ENCODE peak calls at places on chromosomes 7 and 10, in seven cellular contexts. Z is stomach, J is tibial nerve, D is thyroid gland, Y is transverse colon, B is upper lobe of left lung, A is NB4. U is an unnamed sample.

GRCh38 chr7:8443871-8444756 is 10.7 kb downstream of the NXPH1 start:
- DNase-seq in B (peak), A (no peak), D (no peak), Y (no peak), Z (no peak), J (no peak), U (no peak)

GRCh38 chr10:1133495-1134045 is 77.4 kb downstream of the WDR37 start:
- DNase-seq in D (no peak), J (no peak), Y (no peak), Z (no peak), B (no peak), A (no peak), U (no peak)

GRCh38 chr10:119403927-119404326 is 138.6 kb downstream of the RGS10 start:
- DNase-seq in Z (no peak), J (no peak), D (no peak), Y (no peak), B (no peak), A (no peak), U (no peak)

GRCh38 chr10:28566458-28566857 is 33.5 kb downstream of the WAC start:
- DNase-seq in D (no peak), B (no peak), Y (no peak), Z (no peak), A (no peak), J (no peak), U (no peak)

GRCh38 chr7:57769131-57769530 is 319.2 kb downstream of the ZNF716 start:
- DNase-seq in A (no peak), D (no peak), Z (no peak), Y (no peak), B (no peak), J (no peak), U (no peak)

GRCh38 chr10:126240483-126240882 is 147.8 kb downstream of the ADAM12 start:
- DNase-seq in J (no peak), Z (no peak), Y (no peak), A (no peak), B (no peak), D (peak), U (no peak)

GRCh38 chr7:63789378-63790176 is 209.1 kb upstream of the ZNF722 start:
- DNase-seq in J (no peak), B (peak), A (no peak), Y (no peak), D (peak), Z (no peak), U (no peak)

GRCh38 chr7:52500796-52501195 is 534.6 kb upstream of the POM121L12 start:
- DNase-seq in A (no peak), D (no peak), B (no peak), Z (no peak), Y (no peak), J (no peak), U (no peak)

GRCh38 chr7:154903083-154903731 is 99.7 kb downstream of the PAXIP1 start:
- DNase-seq in Y (no peak), Z (peak), J (no peak), D (no peak), A (no peak), B (no peak), U (peak)

GRCh38 chr7:1557771-1558170 is 1.8 kb upstream of the TMEM184A start:
- DNase-seq in D (no peak), A (no peak), J (no peak), Y (no peak), Z (no peak), B (peak), U (no peak)

GRCh38 chr7:151351967-151352366 is 10.4 kb downstream of the NUB1 start:
- DNase-seq in A (no peak), B (no peak), Y (no peak), J (no peak), D (no peak), Z (no peak), U (no peak)

GRCh38 chr10:107579970-107580369 is 415.5 kb upstream of the SORCS1 start:
- DNase-seq in B (no peak), Y (no peak), D (no peak), Z (no peak), A (no peak), J (no peak), U (no peak)

GRCh38 chr7:74325230-74325565 is 36.0 kb downstream of the CLIP2 start:
- DNase-seq in B (no peak), J (no peak), Z (no peak), A (no peak), Y (peak), D (no peak), U (no peak)

GRCh38 chr7:12715372-12716133 is 28.1 kb downstream of the ARL4A start:
- DNase-seq in A (peak), D (peak), J (no peak), B (no peak), Y (peak), Z (peak), U (peak)

GRCh38 chr7:44388089-44388970 is 62.9 kb upstream of the CAMK2B start:
- DNase-seq in Z (peak), B (no peak), J (no peak), A (no peak), Y (no peak), D (no peak), U (no peak)

GRCh38 chr7:8147004-8147403 is 115.0 kb downstream of the ICA1 start:
- DNase-seq in Y (no peak), A (no peak), J (no peak), D (no peak), B (no peak), Z (no peak), U (no peak)

GRCh38 chr7:142499641-142500040 is 241.8 kb upstream of the PRSS58 start:
- DNase-seq in Z (no peak), A (no peak), D (no peak), Y (no peak), B (no peak), J (no peak), U (no peak)

GRCh38 chr7:1103009-1103788 is 15.3 kb downstream of the GPER1 start:
- DNase-seq in A (no peak), D (no peak), B (no peak), Z (no peak), J (no peak), Y (no peak), U (no peak)

GRCh38 chr7:21543528-21544302 is 876 bp downstream of the DNAH11 start:
- DNase-seq in D (peak), Z (no peak), B (no peak), A (no peak), J (no peak), Y (no peak), U (no peak)

GRCh38 chr10:104350146-104350635 is 3.4 kb upstream of the CFAP58 start:
- DNase-seq in D (no peak), Z (no peak), B (no peak), J (no peak), Y (no peak), A (peak), U (no peak)

GRCh38 chr10:32646535-32646934 is 200.6 kb downstream of the CCDC7 start:
- DNase-seq in J (no peak), B (no peak), Z (no peak), Y (no peak), A (no peak), D (no peak), U (no peak)

GRCh38 chr10:96400465-96400864 is 41.7 kb upstream of the OPALIN start:
- DNase-seq in D (no peak), J (no peak), A (no peak), B (no peak), Y (no peak), Z (no peak), U (no peak)

GRCh38 chr10:68826764-68827591 is at the start of gene STOX1:
- DNase-seq in A (peak), D (peak), Z (peak), J (no peak), B (peak), Y (peak), U (peak)

GRCh38 chr10:28969413-28969812 is 292.1 kb downstream of the BAMBI start:
- DNase-seq in J (no peak), Y (no peak), Z (no peak), B (no peak), D (no peak), A (no peak), U (no peak)

GRCh38 chr7:91468231-91468630 is 204.0 kb downstream of the FZD1 start:
- DNase-seq in J (no peak), A (no peak), D (no peak), Z (no peak), Y (no peak), B (no peak), U (no peak)

GRCh38 chr7:66668112-66668511 is 39.4 kb downstream of the KCTD7 start:
- DNase-seq in Z (no peak), B (no peak), J (no peak), A (no peak), D (no peak), Y (no peak), U (no peak)

GRCh38 chr10:68156373-68157185 is 47.3 kb downstream of the MYPN start:
- DNase-seq in J (peak), A (peak), Y (peak), D (peak), B (no peak), Z (peak), U (peak)

GRCh38 chr10:5484205-5484604 is 15.2 kb downstream of the CALML5 start:
- DNase-seq in D (no peak), Y (no peak), A (no peak), J (no peak), B (no peak), Z (no peak), U (peak)

GRCh38 chr10:89481662-89482061 is 53.7 kb downstream of the SLC16A12 start:
- DNase-seq in Z (no peak), D (no peak), B (no peak), Y (no peak), J (no peak), A (no peak), U (no peak)

GRCh38 chr7:22657479-22657878 is 69.5 kb upstream of the IL6 start:
- DNase-seq in Z (no peak), A (no peak), B (no peak), D (no peak), Y (no peak), J (no peak), U (no peak)

GRCh38 chr7:157255201-157255606 is 81.6 kb upstream of the DNAJB6 start:
- DNase-seq in B (no peak), D (no peak), A (no peak), J (no peak), Z (no peak), Y (no peak), U (no peak)

GRCh38 chr7:108456845-108457540 is 757 bp upstream of the NRCAM start:
- DNase-seq in J (no peak), B (no peak), D (no peak), Z (no peak), Y (no peak), A (no peak), U (no peak)

GRCh38 chr10:107340345-107340744 is 175.8 kb upstream of the SORCS1 start:
- DNase-seq in A (peak), Y (no peak), J (no peak), D (no peak), B (no peak), Z (no peak), U (no peak)

GRCh38 chr10:78927257-78927995 is 141.3 kb upstream of the ZMIZ1 start:
- DNase-seq in A (no peak), Z (peak), J (no peak), D (no peak), B (no peak), Y (no peak), U (no peak)

DNA sequence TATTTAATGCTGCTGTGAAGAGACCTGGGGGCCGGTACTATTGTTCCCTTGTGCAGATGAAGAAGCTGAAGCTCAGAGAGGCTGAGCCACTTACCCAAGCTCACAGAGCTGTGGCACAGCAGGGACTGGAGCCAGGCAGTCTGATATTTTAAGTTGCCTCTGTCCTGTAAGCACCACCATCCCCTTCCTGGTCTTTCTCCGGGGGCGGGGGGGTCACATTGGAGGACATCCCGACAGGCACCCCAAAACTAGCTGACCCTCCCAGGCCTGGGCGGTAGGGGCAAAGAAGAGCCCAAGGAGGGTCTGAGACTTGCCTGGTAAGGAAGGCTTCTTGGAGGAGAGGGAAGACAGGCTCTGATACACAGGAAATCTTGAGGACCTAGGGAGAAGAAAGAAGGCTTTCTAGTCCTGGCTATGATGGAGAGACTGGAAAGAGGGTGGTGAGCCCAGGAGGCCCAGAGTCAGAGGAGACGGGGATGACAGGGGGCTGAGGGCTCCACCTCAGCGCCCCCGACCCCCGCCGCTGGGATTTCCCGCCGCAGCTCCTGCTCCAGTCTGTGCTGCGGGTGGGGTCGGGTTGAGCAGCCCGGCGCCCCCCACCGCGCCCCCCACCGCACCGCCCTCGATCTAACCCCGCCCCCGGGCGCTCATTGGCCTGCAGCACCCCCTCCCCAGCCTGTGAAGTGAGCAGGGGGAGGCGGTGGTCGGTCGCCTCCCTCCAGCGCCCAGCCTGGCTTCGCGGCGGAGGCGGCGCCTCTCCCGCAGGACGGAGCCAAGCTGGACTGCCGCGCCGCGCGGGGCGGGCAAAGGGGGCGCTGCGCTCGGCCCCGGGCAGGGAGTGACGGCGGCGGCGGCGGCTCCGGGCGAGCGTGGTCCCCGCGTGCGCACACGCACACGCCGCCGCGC is at the start of gene ADCYAP1R1:
- DNase-seq in Z (no peak), B (peak), D (no peak), J (no peak), A (no peak), Y (no peak), U (peak)
- TF ChIP-seq POLR2A in Z (no peak), B (no peak), D (no peak), J (no peak), A (no peak), Y (no peak), U (no peak)

DNA sequence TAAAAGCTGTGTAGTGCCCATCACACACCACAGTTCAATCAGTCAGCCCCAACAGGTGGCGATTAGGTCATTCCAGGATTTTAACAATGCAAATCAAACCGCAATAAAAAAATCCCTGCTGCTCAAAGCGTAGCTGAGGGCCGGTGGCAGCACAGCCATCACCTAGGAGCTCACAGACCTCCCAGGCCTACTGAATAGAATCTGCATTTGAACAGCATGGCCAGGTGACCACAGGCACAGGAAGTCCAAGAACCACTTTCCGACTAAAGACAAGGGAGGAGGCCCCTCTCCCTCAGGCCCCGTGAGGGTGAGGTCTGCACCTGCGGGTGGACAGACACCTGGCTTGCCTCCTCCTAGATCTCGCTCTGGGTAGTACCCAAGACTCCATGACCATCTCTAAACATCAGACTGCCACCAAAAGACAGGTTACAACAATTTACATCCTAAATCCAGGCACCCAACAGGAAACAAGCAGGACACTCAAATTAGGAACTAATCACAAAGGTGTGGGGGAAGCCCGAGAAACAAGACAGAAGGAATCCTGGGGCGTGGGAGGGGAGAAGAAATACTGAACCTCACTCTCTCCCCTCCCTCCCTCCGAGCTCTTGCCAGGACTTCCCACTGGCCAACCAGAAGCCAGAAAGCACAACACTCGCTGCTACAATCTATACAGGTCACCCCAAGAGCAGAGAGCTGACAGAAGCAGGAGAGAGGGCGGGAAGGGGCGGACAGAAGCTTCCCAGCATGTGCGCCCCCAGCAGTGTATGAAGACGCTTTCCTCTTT is 19.2 kb downstream of the GNA12 start:
- DNase-seq in D (no peak), B (no peak), Y (no peak), Z (no peak), A (no peak), J (no peak), U (peak)
- TF ChIP-seq POLR2A in D (no peak), B (no peak), Y (no peak), Z (no peak), A (no peak), J (no peak), U (no peak)

GRCh38 chr7:5557920-5558401 is 134.3 kb upstream of the TNRC18 start:
- DNase-seq in Y (peak), A (no peak), B (peak), D (peak), Z (peak), J (peak), U (peak)
- TF ChIP-seq POLR2A in Y (peak), A (no peak), B (no peak), D (peak), Z (no peak), J (no peak), U (no peak)

GRCh38 chr10:3106908-3107425 is 39.6 kb downstream of the PFKP start:
- DNase-seq in A (no peak), Y (no peak), B (no peak), Z (no peak), J (no peak), D (no peak), U (no peak)

GRCh38 chr10:3105905-3106304 is 38.6 kb downstream of the PFKP start:
- DNase-seq in Y (no peak), J (no peak), B (peak), A (no peak), Z (no peak), D (no peak), U (no peak)

GRCh38 chr10:3108575-3109105 is 41.3 kb downstream of the PFKP start:
- DNase-seq in Z (no peak), Y (no peak), A (no peak), D (no peak), B (no peak), J (no peak), U (no peak)

GRCh38 chr10:3108033-3108432 is 40.7 kb downstream of the PFKP start:
- DNase-seq in J (no peak), B (no peak), Z (no peak), D (no peak), Y (no peak), A (no peak), U (no peak)

DNA sequence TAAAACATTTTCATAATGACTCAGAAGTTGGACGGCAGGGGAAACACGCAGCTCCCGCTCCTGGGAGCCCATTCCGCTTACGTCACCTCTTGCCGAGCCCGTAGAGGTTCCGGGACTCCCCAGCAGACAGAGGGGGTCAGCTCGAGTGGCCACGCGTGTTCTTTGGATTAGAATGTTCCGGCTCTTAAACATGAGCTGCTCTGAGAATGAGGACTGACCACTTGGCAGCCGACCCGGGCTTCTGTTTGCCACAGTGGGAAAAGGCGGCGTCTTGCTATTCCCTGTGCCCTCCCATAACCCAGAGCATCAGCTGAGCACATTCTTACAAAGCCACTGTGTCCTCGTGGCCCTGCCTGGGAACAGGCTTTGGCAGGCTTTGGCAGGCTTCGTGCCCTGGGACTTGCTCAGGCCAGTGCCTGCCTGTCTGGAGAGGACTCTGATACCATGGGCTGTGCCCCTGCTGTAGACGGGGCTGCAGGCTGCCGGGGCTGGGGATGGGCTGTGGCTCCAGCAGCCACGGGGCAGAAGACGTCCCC is 40.1 kb downstream of the PFKP start:
- DNase-seq in Z (no peak), Y (peak), D (peak), B (no peak), A (no peak), J (peak), U (peak)
- TF ChIP-seq POLR2A in Z (no peak), Y (no peak), D (no peak), B (no peak), A (no peak), J (no peak), U (no peak)

DNA sequence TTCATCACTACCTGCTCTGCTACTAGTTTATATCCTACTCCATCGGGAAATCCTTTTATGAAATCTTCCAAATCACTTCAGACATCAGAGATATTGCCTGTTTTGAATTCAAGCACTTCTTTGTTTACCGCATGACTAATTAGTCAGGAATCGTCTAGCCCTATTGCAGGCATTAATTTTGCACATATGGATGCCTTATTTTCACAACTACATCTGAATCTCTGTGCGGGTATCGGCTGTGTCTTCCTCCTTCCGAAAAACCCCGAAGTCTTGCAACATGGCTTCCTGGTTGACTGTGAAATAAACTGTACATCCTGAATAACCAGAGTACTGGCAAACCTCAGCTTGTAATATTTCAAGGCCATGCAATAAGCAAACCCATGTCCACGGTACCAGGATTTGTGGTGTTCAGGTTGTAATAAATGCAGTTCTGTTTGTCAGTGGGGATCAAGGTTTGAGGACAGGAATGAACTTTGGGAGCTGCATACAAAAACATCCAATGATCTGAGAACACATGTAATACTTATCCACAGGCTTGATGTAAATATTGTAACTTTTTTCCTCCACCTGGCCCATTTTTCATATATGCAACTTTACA is 642.1 kb downstream of the PARD3 start:
- DNase-seq in D (no peak), A (peak), Z (no peak), Y (no peak), J (no peak), B (no peak), U (no peak)
- TF ChIP-seq POLR2A in D (no peak), A (no peak), Z (no peak), Y (no peak), J (no peak), B (no peak), U (no peak)

GRCh38 chr10:21526184-21526951 is 886 bp upstream of the SKIDA1 start:
- DNase-seq in B (peak), Y (peak), A (peak), D (peak), J (peak), Z (peak), U (peak)
- TF ChIP-seq POLR2A in B (no peak), Y (peak), A (no peak), D (peak), J (no peak), Z (no peak), U (peak)

DNA sequence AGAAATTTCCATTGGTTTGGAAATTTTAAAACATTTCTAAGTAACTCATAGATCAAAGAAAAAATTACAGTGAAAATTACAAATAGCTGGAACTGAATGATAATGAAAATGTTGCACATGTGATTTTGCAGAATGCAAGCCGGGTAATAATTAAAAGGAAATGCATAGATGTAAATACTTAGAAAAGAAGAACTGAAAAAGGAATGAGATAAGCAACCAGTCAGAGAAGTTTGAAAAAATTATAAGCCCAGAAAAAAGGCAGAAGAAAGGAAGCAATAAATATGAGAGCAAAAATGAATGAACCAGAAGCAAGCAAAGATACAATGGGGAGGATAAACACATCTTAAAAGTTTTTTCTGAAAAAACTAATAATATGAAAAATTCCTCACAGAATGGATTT is 3.2 kb upstream of the TMEM273 start:
- DNase-seq in D (no peak), Y (no peak), J (no peak), A (no peak), B (no peak), Z (no peak), U (no peak)
- TF ChIP-seq POLR2A in D (no peak), Y (no peak), J (no peak), A (no peak), B (no peak), Z (no peak), U (no peak)